ENCODE peak calls at places on chromosome 7, in seven cellular contexts. L is right atrium auricular region, C is prostate gland, I is WERI-Rb-1, E is OCI-LY7, P is coronary artery, F is uterus. H is an unnamed sample.

GRCh38 chr7:139930286-139930965 is 101.4 kb downstream of the TBXAS1 start:
- DNase-seq in E (no peak), P (no peak), L (no peak), I (no peak), C (no peak), F (no peak), H (no peak)

GRCh38 chr7:138359891-138360582 is 100.0 kb upstream of the TRIM24 start:
- DNase-seq in L (no peak), P (no peak), C (no peak), I (no peak), E (no peak), F (no peak), H (no peak)

GRCh38 chr7:36037121-36037662 is 115.9 kb upstream of the EEPD1 start:
- DNase-seq in F (peak), E (no peak), P (no peak), I (no peak), C (peak), L (peak), H (no peak)

GRCh38 chr7:431658-432111 is 88.0 kb downstream of the PDGFA start:
- DNase-seq in I (no peak), L (no peak), E (no peak), C (no peak), P (no peak), F (no peak), H (no peak)

GRCh38 chr7:146735992-146736391 is 619.4 kb downstream of the CNTNAP2 start:
- DNase-seq in P (no peak), F (no peak), C (no peak), E (no peak), L (no peak), I (no peak), H (no peak)

GRCh38 chr7:105210721-105211205 is 178.0 kb downstream of the SRPK2 start:
- DNase-seq in E (peak), L (peak), I (no peak), P (no peak), C (no peak), F (no peak), H (no peak)

GRCh38 chr7:64192775-64193174 is 14.2 kb upstream of the ZNF735 start:
- DNase-seq in C (no peak), L (no peak), P (no peak), I (no peak), F (no peak), E (no peak), H (no peak)

GRCh38 chr7:137682596-137682995 is 164.2 kb downstream of the DGKI start:
- DNase-seq in P (no peak), E (no peak), L (no peak), I (no peak), F (peak), C (no peak), H (no peak)

GRCh38 chr7:131188367-131189339 is 139.0 kb upstream of the MKLN1 start:
- DNase-seq in C (no peak), E (no peak), P (no peak), F (no peak), L (no peak), I (peak), H (no peak)

GRCh38 chr7:43244232-43244631 is 131.8 kb downstream of the HECW1 start:
- DNase-seq in L (no peak), P (no peak), F (no peak), E (no peak), C (no peak), I (no peak), H (no peak)

GRCh38 chr7:985915-986741 is 3.1 kb downstream of the CYP2W1 start:
- DNase-seq in C (no peak), F (no peak), E (no peak), I (no peak), P (no peak), L (no peak), H (no peak)

GRCh38 chr7:64045301-64046040 is at the start of gene ZNF727:
- DNase-seq in I (peak), F (peak), E (no peak), P (no peak), C (peak), L (peak), H (no peak)

GRCh38 chr7:151626422-151627115 is 106.9 kb upstream of the RHEB start:
- DNase-seq in C (peak), L (no peak), I (peak), F (no peak), P (no peak), E (peak), H (no peak)

GRCh38 chr7:94391716-94392390 is 2.8 kb upstream of the COL1A2 start:
- DNase-seq in C (no peak), P (no peak), I (no peak), E (no peak), F (peak), L (no peak), H (no peak)

GRCh38 chr7:17663056-17663675 is 277.1 kb downstream of the SNX13 start:
- DNase-seq in P (no peak), C (no peak), F (no peak), I (no peak), L (no peak), E (no peak), H (no peak)

GRCh38 chr7:47149208-47149864 is 432.6 kb downstream of the TNS3 start:
- DNase-seq in L (no peak), C (no peak), I (no peak), F (no peak), E (peak), P (no peak), H (no peak)

GRCh38 chr7:25852249-25852994 is 299.6 kb upstream of the NFE2L3 start:
- DNase-seq in F (peak), P (no peak), C (no peak), I (peak), L (no peak), E (no peak), H (no peak)

GRCh38 chr7:141039366-141039765 is 24.6 kb upstream of the MRPS33 start:
- DNase-seq in F (no peak), C (no peak), P (no peak), E (no peak), L (no peak), I (no peak), H (no peak)

GRCh38 chr7:149500201-149500600 is 2.6 kb upstream of the ZNF746 start:
- DNase-seq in I (no peak), L (no peak), F (no peak), E (no peak), P (no peak), C (no peak), H (no peak)

GRCh38 chr7:86913709-86914108 is 145.7 kb downstream of the ELAPOR2 start:
- DNase-seq in P (no peak), C (no peak), E (no peak), I (no peak), L (no peak), F (peak), H (no peak)

GRCh38 chr7:129210256-129210988 is 14.4 kb upstream of the AHCYL2 start:
- DNase-seq in E (peak), F (peak), C (peak), L (peak), P (peak), I (peak), H (peak)

GRCh38 chr7:84744388-84744787 is 442.5 kb downstream of the SEMA3D start:
- DNase-seq in P (no peak), F (no peak), I (no peak), L (no peak), E (no peak), C (no peak), H (no peak)

GRCh38 chr7:124459101-124460052 is 306.2 kb downstream of the GPR37 start:
- DNase-seq in P (no peak), E (no peak), F (no peak), L (no peak), I (no peak), C (no peak), H (no peak)

GRCh38 chr7:2522780-2523433 is 3.3 kb downstream of the LFNG start:
- DNase-seq in F (no peak), L (no peak), E (no peak), I (no peak), P (no peak), C (peak), H (no peak)

GRCh38 chr7:2520131-2520807 is 695 bp downstream of the LFNG start:
- DNase-seq in F (no peak), L (no peak), E (no peak), I (peak), P (no peak), C (no peak), H (no peak)

GRCh38 chr7:2520808-2521146 is 1.2 kb downstream of the LFNG start:
- DNase-seq in I (no peak), E (no peak), P (no peak), F (no peak), L (no peak), C (no peak), H (no peak)

GRCh38 chr7:2521952-2522591 is 2.5 kb downstream of the LFNG start:
- DNase-seq in P (no peak), I (no peak), E (no peak), L (no peak), F (no peak), C (no peak), H (no peak)

DNA sequence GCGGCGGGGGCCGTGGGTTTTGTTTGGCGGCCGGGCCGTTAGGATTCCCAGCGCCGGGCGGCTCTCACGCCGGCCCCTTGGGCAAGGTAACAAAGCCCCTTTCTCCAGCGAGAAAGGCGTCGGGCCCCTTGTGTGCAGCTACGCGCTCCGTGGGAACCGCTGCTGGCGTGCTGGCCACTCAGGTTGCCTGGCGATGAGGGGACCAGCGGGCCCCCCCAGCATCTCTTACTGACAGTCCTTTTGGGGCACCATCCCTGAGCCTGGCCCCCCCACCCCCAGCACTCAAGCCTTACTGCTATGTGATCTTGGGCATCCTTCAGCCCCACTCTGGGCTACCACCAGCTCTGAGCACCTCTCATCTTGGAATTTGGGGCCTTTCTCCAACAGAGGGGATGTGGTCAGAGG is 1.8 kb downstream of the LFNG start:
- DNase-seq in F (no peak), I (no peak), L (no peak), C (no peak), E (no peak), P (no peak), H (no peak)
- H3K4me3 ChIP-seq in F (peak), I (no peak), L (peak), C (peak), E (no peak), P (peak), H (peak)

GRCh38 chr7:15916666-15917388 is 230.3 kb upstream of the MEOX2 start:
- DNase-seq in P (no peak), E (no peak), F (no peak), L (no peak), I (no peak), C (no peak), H (no peak)
- H3K4me3 ChIP-seq in P (peak), E (no peak), F (no peak), L (no peak), I (no peak), C (no peak), H (peak)

GRCh38 chr7:37440738-37441404 is 7.8 kb downstream of the ELMO1 start:
- DNase-seq in I (no peak), L (no peak), C (no peak), F (peak), P (no peak), E (no peak), H (no peak)

GRCh38 chr7:37438879-37439278 is 9.8 kb downstream of the ELMO1 start:
- DNase-seq in E (no peak), L (no peak), P (no peak), C (no peak), I (no peak), F (no peak), H (no peak)

GRCh38 chr7:37439282-37440021 is 9.2 kb downstream of the ELMO1 start:
- DNase-seq in I (no peak), C (no peak), L (no peak), E (no peak), F (no peak), P (no peak), H (no peak)

GRCh38 chr7:37442268-37442667 is 6.4 kb downstream of the ELMO1 start:
- DNase-seq in P (no peak), F (no peak), L (no peak), C (no peak), I (no peak), E (no peak), H (no peak)

GRCh38 chr7:37441405-37441797 is 7.3 kb downstream of the ELMO1 start:
- DNase-seq in F (no peak), L (no peak), I (no peak), E (no peak), C (no peak), P (no peak), H (no peak)
- H3K4me3 ChIP-seq in F (no peak), L (no peak), I (no peak), E (no peak), C (no peak), P (no peak), H (no peak)

GRCh38 chr7:27108390-27109127 is 6.1 kb upstream of the HOXA2 start:
- DNase-seq in L (peak), E (no peak), F (no peak), I (peak), C (no peak), P (no peak), H (no peak)

GRCh38 chr7:27110977-27111752 is 8.7 kb upstream of the HOXA2 start:
- DNase-seq in I (no peak), F (peak), C (no peak), L (no peak), E (no peak), P (no peak), H (no peak)

GRCh38 chr7:27107901-27108381 is 5.5 kb upstream of the HOXA2 start:
- DNase-seq in E (no peak), F (no peak), L (peak), I (no peak), C (no peak), P (no peak), H (no peak)

GRCh38 chr7:27110163-27110976 is 7.9 kb upstream of the HOXA2 start:
- DNase-seq in E (no peak), L (peak), I (no peak), P (no peak), F (peak), C (peak), H (peak)

GRCh38 chr7:27109533-27110162 is 7.2 kb upstream of the HOXA2 start:
- DNase-seq in L (peak), E (no peak), C (no peak), I (no peak), P (no peak), F (no peak), H (no peak)
- H3K4me3 ChIP-seq in L (no peak), E (no peak), C (no peak), I (no peak), P (no peak), F (no peak), H (peak)

GRCh38 chr7:39517240-39517639 is 49.0 kb upstream of the YAE1 start:
- DNase-seq in C (no peak), P (no peak), E (no peak), I (no peak), L (no peak), F (no peak), H (peak)
- H3K4me3 ChIP-seq in C (no peak), P (no peak), E (no peak), I (no peak), L (no peak), F (no peak), H (no peak)

DNA sequence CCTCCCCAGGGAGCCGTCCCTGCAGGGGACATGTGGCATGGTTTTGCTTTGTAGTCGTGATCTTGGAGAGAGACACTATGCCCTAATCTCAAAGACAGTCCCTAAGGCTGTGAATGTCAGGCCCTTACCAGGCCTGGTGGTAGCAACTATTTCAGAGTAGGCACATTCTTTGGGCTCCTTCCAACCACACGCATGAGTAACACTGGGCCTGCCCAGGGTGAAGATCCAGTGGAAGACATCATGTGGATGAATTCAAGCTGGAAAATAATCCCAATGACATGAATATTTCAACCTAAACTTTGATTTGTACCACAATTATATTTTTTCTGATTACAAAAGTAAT is 39.5 kb upstream of the INSIG1 start:
- DNase-seq in P (no peak), E (no peak), C (peak), I (no peak), L (peak), F (peak), H (no peak)
- H3K4me3 ChIP-seq in P (peak), E (no peak), C (no peak), I (no peak), L (no peak), F (no peak), H (peak)

GRCh38 chr7:78769551-78770101 is 683.8 kb downstream of the MAGI2 start:
- DNase-seq in P (no peak), I (no peak), L (no peak), F (no peak), C (no peak), E (peak), H (no peak)

GRCh38 chr7:78765985-78766729 is 687.3 kb downstream of the MAGI2 start:
- DNase-seq in L (no peak), F (no peak), E (no peak), I (no peak), C (no peak), P (no peak), H (no peak)

GRCh38 chr7:78768859-78769258 is 684.6 kb downstream of the MAGI2 start:
- DNase-seq in F (no peak), C (no peak), L (no peak), P (no peak), E (no peak), I (no peak), H (no peak)

DNA sequence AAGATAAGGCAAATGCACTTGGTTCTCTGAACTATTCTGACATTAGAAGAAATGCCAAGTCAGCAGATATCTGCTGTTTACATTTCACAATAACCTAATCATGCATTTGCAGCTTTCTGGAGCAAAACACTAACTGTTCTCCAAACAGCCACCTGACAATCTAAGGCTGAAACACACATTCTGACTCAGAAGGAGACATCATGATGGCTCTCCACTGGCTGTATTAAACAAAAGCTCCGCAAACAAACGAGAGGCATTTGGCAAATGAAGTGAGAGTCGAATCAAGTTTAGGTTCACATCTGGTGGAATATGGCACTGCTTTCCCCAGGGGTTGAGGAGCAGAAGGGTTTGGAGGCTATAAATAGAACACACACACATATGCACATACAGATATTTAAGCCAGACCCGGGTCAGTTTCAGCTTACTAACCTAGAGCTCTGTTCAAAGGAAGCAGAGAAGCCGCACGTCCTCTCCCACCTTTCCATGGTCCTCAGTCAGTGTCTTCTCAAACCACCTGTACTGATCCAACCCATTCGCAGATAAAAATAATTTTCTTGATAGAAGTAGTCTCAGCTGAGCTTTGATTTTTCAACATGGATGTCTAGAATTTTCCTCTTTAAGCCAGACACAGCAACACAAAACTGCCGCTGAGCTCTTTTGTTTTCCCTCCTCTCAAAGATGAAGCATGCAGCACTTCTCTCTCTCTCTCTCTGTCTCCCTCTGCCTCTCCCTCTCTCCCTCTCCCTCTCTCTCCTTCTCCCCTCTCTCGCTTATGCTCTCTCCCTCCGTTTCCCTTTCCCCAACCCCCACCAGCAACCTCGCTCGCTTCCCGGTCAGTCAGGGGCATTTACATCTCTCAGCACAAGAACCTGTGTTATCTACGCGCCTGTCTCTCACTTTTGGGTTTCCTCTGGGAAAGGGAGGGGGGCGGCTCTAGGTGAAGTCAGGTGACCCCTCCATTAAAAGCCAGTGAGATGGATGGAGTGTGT is 682.8 kb downstream of the MAGI2 start:
- DNase-seq in F (no peak), P (no peak), E (no peak), I (no peak), C (no peak), L (no peak), H (no peak)
- H3K4me3 ChIP-seq in F (no peak), P (peak), E (no peak), I (no peak), C (peak), L (peak), H (peak)

DNA sequence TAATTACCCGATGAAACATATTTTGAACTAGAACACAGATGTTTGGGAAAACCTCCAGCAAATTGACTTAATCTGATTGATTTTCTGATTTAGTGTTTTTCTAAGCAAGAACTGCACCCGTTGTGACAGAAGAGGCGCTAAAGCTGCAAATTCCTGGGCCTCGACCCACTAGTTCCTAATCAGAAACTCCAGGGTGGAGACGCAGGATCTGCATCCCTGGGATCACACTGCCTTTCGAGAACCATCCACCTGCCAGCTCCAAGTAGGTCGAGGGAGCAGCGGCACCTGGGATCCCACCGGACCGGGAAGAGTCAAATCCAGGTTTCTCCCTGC is 136.8 kb upstream of the CDCA7L start:
- DNase-seq in I (no peak), F (no peak), P (no peak), C (no peak), E (no peak), L (no peak), H (no peak)
- H3K4me3 ChIP-seq in I (peak), F (peak), P (peak), C (peak), E (peak), L (peak), H (peak)

GRCh38 chr7:157499121-157499834 is 162.5 kb downstream of the DNAJB6 start:
- DNase-seq in L (no peak), P (no peak), C (no peak), F (no peak), E (no peak), I (no peak), H (no peak)

GRCh38 chr7:157498690-157499089 is 161.9 kb downstream of the DNAJB6 start:
- DNase-seq in I (no peak), C (no peak), F (no peak), E (no peak), P (peak), L (no peak), H (no peak)

GRCh38 chr7:157499835-157500153 is 163.0 kb downstream of the DNAJB6 start:
- DNase-seq in I (no peak), F (no peak), C (no peak), P (no peak), L (no peak), E (no peak), H (no peak)

GRCh38 chr7:157501576-157501975 is 164.8 kb downstream of the DNAJB6 start:
- DNase-seq in F (no peak), E (no peak), C (no peak), I (no peak), P (no peak), L (peak), H (no peak)

GRCh38 chr7:157500171-157500960 is 163.6 kb downstream of the DNAJB6 start:
- DNase-seq in F (no peak), P (no peak), E (no peak), L (no peak), C (no peak), I (no peak), H (no peak)
- H3K4me3 ChIP-seq in F (no peak), P (no peak), E (no peak), L (no peak), C (no peak), I (no peak), H (no peak)

H was measured in esophagus muscularis mucosa.